ENCODE peak calls at places on chromosomes 7 and 10, in six cellular contexts. F, T, D, A, Y and C are unnamed samples.
A peak's percentile ranks its signal among the peaks of the same experiment; 100 is the strongest.

GRCh38 chr7:113267885-113268284 is 149.5 kb upstream of the SMIM30 start:
- DNase-seq in F (no peak), T (no peak), D (no peak), A (peak; percentile 91), Y (no peak), C (no peak)

GRCh38 chr10:60708666-60709065 is 69.6 kb upstream of the CDK1 start:
- DNase-seq in F (no peak), T (no peak), D (no peak), A (no peak), Y (no peak), C (no peak)

GRCh38 chr10:103067484-103067883 is 125.6 kb downstream of the NT5C2 start:
- DNase-seq in F (no peak), T (no peak), D (no peak), A (no peak), Y (no peak), C (no peak)

GRCh38 chr7:129550673-129551360 is 48.5 kb downstream of the SMKR1 start:
- DNase-seq in F (no peak), T (no peak), D (no peak), A (no peak), Y (no peak), C (no peak)

GRCh38 chr7:64574481-64575159 is 11.7 kb upstream of the ZNF680 start:
- DNase-seq in F (no peak), T (no peak), D (no peak), A (peak; percentile 38), Y (peak; percentile 78), C (peak; percentile 64)

GRCh38 chr10:62554632-62555199 is 180.5 kb downstream of the ZNF365 start:
- DNase-seq in F (no peak), T (no peak), D (no peak), A (peak; percentile 52), Y (no peak), C (no peak)

GRCh38 chr10:71554671-71555070 is 158.0 kb downstream of the CDH23 start:
- DNase-seq in F (no peak), T (no peak), D (no peak), A (no peak), Y (no peak), C (no peak)

GRCh38 chr10:63133787-63134557 is 844 bp downstream of the NRBF2 start:
- DNase-seq in F (no peak), T (no peak), D (no peak), A (peak; percentile 53), Y (no peak), C (no peak)

GRCh38 chr10:120940299-120940900 is 89.2 kb downstream of the WDR11 start:
- DNase-seq in F (no peak), T (no peak), D (no peak), A (no peak), Y (no peak), C (no peak)

GRCh38 chr10:4807803-4808507 is 18.1 kb upstream of the AKR1E2 start:
- DNase-seq in F (no peak), T (no peak), D (no peak), A (peak; percentile 86), Y (no peak), C (no peak)

DNA sequence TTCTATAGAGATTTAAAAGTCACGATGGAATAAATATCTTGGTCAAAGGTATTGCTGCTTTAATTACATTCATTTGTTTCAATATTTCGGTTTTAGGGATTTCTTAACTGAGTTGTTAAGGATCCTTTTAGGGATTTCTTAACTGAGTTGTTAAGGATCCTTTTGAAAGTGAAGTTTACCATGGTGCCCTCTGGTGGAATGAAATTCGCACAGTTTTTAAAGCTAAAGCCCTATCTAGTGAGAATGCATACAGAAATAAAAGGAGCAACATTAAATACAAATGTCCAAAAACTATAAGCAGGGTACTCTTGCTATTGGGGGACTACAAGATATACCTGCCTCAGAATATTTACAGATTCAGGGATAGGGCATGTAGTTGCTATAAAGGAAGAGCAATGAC is 193.7 kb downstream of the RNLS start:
- DNase-seq in F (no peak), T (no peak), D (no peak), A (peak; percentile 73), Y (peak; percentile 54), C (no peak)
- TF ChIP-seq CTCF in F (peak; percentile 64), T (peak; percentile 70), D (peak; percentile 68), A (peak; percentile 74), Y (peak; percentile 76), C (peak; percentile 78)

GRCh38 chr7:133973710-133974109 is 153.4 kb upstream of the LRGUK start:
- DNase-seq in F (no peak), T (no peak), D (no peak), A (no peak), Y (no peak), C (no peak)
- TF ChIP-seq CTCF in F (no peak), T (no peak), D (no peak), A (no peak), Y (no peak), C (no peak)

GRCh38 chr7:128019330-128019729 is 11.9 kb downstream of the LRRC4 start:
- DNase-seq in F (no peak), T (no peak), D (no peak), A (no peak), Y (no peak), C (no peak)

GRCh38 chr7:128017460-128017859 is 13.8 kb downstream of the LRRC4 start:
- DNase-seq in F (no peak), T (no peak), D (no peak), A (no peak), Y (no peak), C (no peak)

GRCh38 chr7:128021361-128021760 is 9.9 kb downstream of the LRRC4 start:
- DNase-seq in F (no peak), T (no peak), D (no peak), A (peak; percentile 57), Y (no peak), C (peak; percentile 86)

GRCh38 chr7:128017880-128018845 is 13.1 kb downstream of the LRRC4 start:
- DNase-seq in F (no peak), T (no peak), D (no peak), A (peak; percentile 51), Y (no peak), C (no peak)

DNA sequence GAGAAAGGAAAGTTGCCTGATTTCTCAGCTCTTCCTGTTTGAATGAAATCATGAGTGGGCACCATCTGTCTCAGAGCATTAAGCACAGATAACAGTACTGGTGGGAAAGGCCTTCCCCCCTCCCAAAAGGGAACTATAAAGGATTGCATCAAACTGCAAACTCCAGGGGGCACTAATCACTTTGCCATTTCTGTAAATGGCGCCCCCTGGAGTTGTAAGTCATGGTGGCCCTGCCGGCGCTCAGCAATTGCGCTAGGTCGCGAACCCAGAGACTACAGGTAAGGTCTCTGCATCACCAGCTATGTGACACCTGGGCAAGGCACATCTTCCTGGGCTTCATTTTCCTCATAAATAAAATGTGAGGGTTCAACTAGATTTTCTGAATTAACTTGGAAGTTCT is 11.1 kb downstream of the LRRC4 start:
- DNase-seq in F (no peak), T (no peak), D (no peak), A (no peak), Y (no peak), C (no peak)
- TF ChIP-seq CTCF in F (peak; percentile 32), T (no peak), D (peak; percentile 20), A (peak; percentile 45), Y (peak; percentile 7), C (peak; percentile 21)

GRCh38 chr7:23275906-23276305 is 23.2 kb upstream of the MALSU1 start:
- DNase-seq in F (no peak), T (no peak), D (no peak), A (no peak), Y (no peak), C (no peak)

GRCh38 chr7:23273141-23273599 is 26.0 kb upstream of the MALSU1 start:
- DNase-seq in F (peak; percentile 73), T (peak; percentile 82), D (peak; percentile 95), A (peak; percentile 96), Y (peak; percentile 66), C (peak; percentile 96)

GRCh38 chr7:23277359-23277989 is 21.7 kb upstream of the MALSU1 start:
- DNase-seq in F (peak; percentile 15), T (no peak), D (no peak), A (peak; percentile 75), Y (peak; percentile 18), C (no peak)

GRCh38 chr7:23276947-23277346 is 22.2 kb upstream of the MALSU1 start:
- DNase-seq in F (no peak), T (no peak), D (no peak), A (no peak), Y (no peak), C (no peak)

GRCh38 chr7:23276381-23276780 is 22.8 kb upstream of the MALSU1 start:
- DNase-seq in F (no peak), T (no peak), D (no peak), A (no peak), Y (no peak), C (no peak)
- TF ChIP-seq CTCF in F (no peak), T (peak; percentile 10), D (no peak), A (no peak), Y (no peak), C (no peak)

GRCh38 chr7:92881091-92881485 is 44.7 kb upstream of the CDK6 start:
- DNase-seq in F (no peak), T (no peak), D (no peak), A (no peak), Y (no peak), C (no peak)

GRCh38 chr7:92882760-92883159 is 46.4 kb upstream of the CDK6 start:
- DNase-seq in F (no peak), T (no peak), D (no peak), A (no peak), Y (no peak), C (no peak)

GRCh38 chr7:92877367-92877766 is 41.0 kb upstream of the CDK6 start:
- DNase-seq in F (no peak), T (no peak), D (no peak), A (no peak), Y (no peak), C (no peak)

GRCh38 chr7:92884218-92884617 is 47.8 kb upstream of the CDK6 start:
- DNase-seq in F (no peak), T (no peak), D (no peak), A (no peak), Y (no peak), C (no peak)

GRCh38 chr7:92880212-92881090 is 44.1 kb upstream of the CDK6 start:
- DNase-seq in F (no peak), T (no peak), D (no peak), A (no peak), Y (no peak), C (no peak)
- TF ChIP-seq CTCF in F (peak; percentile 38), T (peak; percentile 47), D (peak; percentile 40), A (peak; percentile 0), Y (peak; percentile 42), C (no peak)

DNA sequence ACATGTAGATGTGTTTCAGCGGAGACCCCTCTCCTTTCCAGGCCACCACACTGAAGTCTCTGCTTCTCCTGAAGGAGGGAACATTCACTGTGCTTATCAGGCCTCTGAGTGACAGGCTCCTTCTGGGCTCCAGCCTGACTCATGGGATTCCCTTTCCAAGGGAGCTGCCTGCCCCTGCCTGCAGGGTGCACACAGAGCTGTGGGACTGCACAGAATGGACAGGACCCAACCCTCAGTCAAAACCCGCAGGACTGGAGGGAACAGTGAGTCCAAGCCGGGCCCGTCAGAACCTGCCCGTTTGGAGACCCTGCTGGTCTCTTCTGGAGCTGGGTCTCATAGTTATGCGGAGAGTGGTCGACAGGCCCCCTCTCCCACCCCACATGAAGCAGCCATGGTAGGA is 32.6 kb downstream of the PLAC9 start:
- DNase-seq in F (no peak), T (no peak), D (peak; percentile 37), A (peak; percentile 67), Y (no peak), C (no peak)
- TF ChIP-seq CTCF in F (no peak), T (no peak), D (no peak), A (peak; percentile 43), Y (no peak), C (peak; percentile 16)